ENCODE peak calls at places on chromosomes 16 and 17, in five cellular contexts. D is H9, K is IMR-90, A is H1, F is neuronal stem cell. E is an unnamed sample.
A peak's percentile ranks its signal among the peaks of the same experiment; 100 is the strongest.

GRCh38 chr16:67661864-67662652 is 1.3 kb downstream of the PARD6A start:
- DNase-seq in D (no peak), K (no peak), A (no peak), F (no peak), E (no peak)

GRCh38 chr17:80512233-80512632 is 32.4 kb upstream of the RPTOR start:
- DNase-seq in D (no peak), K (peak; percentile 79), A (no peak), F (no peak), E (peak; percentile 21)

GRCh38 chr17:74259667-74260524 is 14.1 kb upstream of the DNAI2 start:
- DNase-seq in D (peak; percentile 63), K (no peak), A (no peak), F (no peak), E (no peak)

GRCh38 chr17:8606415-8606814 is 24.1 kb downstream of the MYH10 start:
- DNase-seq in D (no peak), K (no peak), A (no peak), F (no peak), E (no peak)

GRCh38 chr16:471353-472198 is 46.1 kb downstream of the RAB11FIP3 start:
- DNase-seq in D (peak; percentile 87), K (peak; percentile 19), A (peak; percentile 64), F (peak; percentile 45), E (no peak)

GRCh38 chr16:23128056-23128455 is 21.2 kb downstream of the USP31 start:
- DNase-seq in D (no peak), K (no peak), A (no peak), F (no peak), E (no peak)

GRCh38 chr17:39099686-39100293 is 51.6 kb downstream of the PLXDC1 start:
- DNase-seq in D (no peak), K (peak; percentile 62), A (no peak), F (no peak), E (no peak)

GRCh38 chr17:70558821-70559220 is 389.5 kb downstream of the KCNJ2 start:
- DNase-seq in D (no peak), K (peak; percentile 12), A (no peak), F (no peak), E (no peak)

GRCh38 chr17:45757431-45758218 is 26.5 kb upstream of the CRHR1 start:
- DNase-seq in D (no peak), K (no peak), A (no peak), F (no peak), E (no peak)

GRCh38 chr16:13332713-13333255 is 431.4 kb downstream of the SHISA9 start:
- DNase-seq in D (peak; percentile 73), K (no peak), A (no peak), F (no peak), E (no peak)
- H2BK5ac ChIP-seq in D (no peak overlapping the region), K (no peak overlapping the region), A (peak overlapping the region; percentile 72), F (no peak overlapping the region), E (no peak overlapping the region)

GRCh38 chr16:79175286-79176057 is 425.1 kb downstream of the MAF start:
- DNase-seq in D (no peak), K (no peak), A (no peak), F (no peak), E (no peak)
- H3K18ac ChIP-seq in D (no peak overlapping the region), K (no peak overlapping the region), A (no peak overlapping the region), F (no peak overlapping the region), E (no peak overlapping the region)

GRCh38 chr17:50685691-50686493 is 21.8 kb downstream of the ANKRD40 start:
- DNase-seq in D (no peak), K (no peak), A (no peak), F (no peak), E (no peak)

GRCh38 chr17:50686494-50687199 is 21.1 kb downstream of the ANKRD40 start:
- DNase-seq in D (no peak), K (peak; percentile 61), A (no peak), F (no peak), E (no peak)

GRCh38 chr17:50688168-50688719 is 19.5 kb downstream of the ANKRD40 start:
- DNase-seq in D (no peak), K (no peak), A (no peak), F (no peak), E (no peak)

GRCh38 chr17:50689251-50689650 is 18.5 kb downstream of the ANKRD40 start:
- DNase-seq in D (peak; percentile 67), K (peak; percentile 66), A (no peak), F (no peak), E (no peak)

GRCh38 chr17:50687200-50688066 is 20.3 kb downstream of the ANKRD40 start:
- DNase-seq in D (peak; percentile 76), K (no peak), A (no peak), F (no peak), E (no peak)
- H3K4me2 ChIP-seq in D (no peak overlapping the region), K (no peak overlapping the region), A (no peak overlapping the region), F (no peak overlapping the region), E (peak overlapping the region; percentile 12)

GRCh38 chr16:24539295-24539849 is at the start of gene RBBP6:
- DNase-seq in D (peak; percentile 94), K (peak; percentile 96), A (peak; percentile 89), F (peak; percentile 98), E (peak; percentile 99)
- H2BK5ac ChIP-seq in D (no peak within 1 kb of the TSS), K (peak within 1 kb of the TSS; percentile 95), A (peak within 1 kb of the TSS; percentile 86), F (peak within 1 kb of the TSS; percentile 95), E (peak within 1 kb of the TSS; percentile 84)

GRCh38 chr17:78266231-78266631 is 34.8 kb downstream of the TMEM235 start:
- DNase-seq in D (no peak), K (no peak), A (no peak), F (no peak), E (no peak)

GRCh38 chr17:78263063-78263735 is 31.8 kb downstream of the TMEM235 start:
- DNase-seq in D (peak; percentile 46), K (no peak), A (no peak), F (no peak), E (no peak)

GRCh38 chr17:78266771-78267170 is 35.3 kb downstream of the TMEM235 start:
- DNase-seq in D (peak; percentile 33), K (no peak), A (no peak), F (no peak), E (no peak)

GRCh38 chr17:78265121-78265520 is 33.7 kb downstream of the TMEM235 start:
- DNase-seq in D (no peak), K (no peak), A (no peak), F (no peak), E (no peak)

GRCh38 chr17:78263736-78264340 is 32.4 kb downstream of the TMEM235 start:
- DNase-seq in D (no peak), K (no peak), A (no peak), F (no peak), E (no peak)
- H3K18ac ChIP-seq in D (no peak overlapping the region), K (no peak overlapping the region), A (no peak overlapping the region), F (peak overlapping the region; percentile 33), E (no peak overlapping the region)

GRCh38 chr17:82356028-82356427 is 3.0 kb upstream of the TEX19 start:
- DNase-seq in D (no peak), K (no peak), A (no peak), F (no peak), E (no peak)
- H3K4me2 ChIP-seq in D (no peak overlapping the region), K (no peak overlapping the region), A (no peak overlapping the region), F (no peak overlapping the region), E (no peak overlapping the region)

DNA sequence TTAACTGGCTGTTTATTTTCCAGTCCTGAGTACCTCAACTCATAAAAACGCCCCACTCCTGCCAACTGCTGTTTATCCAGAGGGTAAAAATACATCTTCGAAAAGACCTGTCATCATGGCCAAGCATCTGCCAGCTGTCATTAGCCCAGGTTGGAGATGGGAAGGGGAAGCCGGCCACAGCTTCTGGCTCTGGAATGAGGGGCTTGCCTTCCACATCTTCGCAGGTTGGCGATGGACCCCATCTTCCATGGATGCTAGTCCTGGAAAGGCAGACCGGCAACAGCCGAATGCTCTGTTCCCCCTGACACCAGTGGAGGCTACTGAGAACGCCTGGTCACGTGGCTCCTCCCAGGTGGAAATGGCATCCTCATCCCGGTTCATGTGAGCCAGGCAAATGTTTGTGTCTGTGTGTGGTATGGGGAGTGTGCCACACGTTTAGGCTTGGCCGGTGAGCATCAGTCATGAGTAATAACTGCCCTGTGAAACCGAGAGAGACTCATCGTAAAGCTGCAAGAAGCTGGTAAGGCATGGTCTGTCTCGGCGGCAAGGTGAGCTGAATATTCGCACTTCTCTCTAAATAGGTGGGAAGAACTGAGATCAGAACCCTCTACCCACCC is 412 bp upstream of the KRTAP17-1 start:
- DNase-seq in D (no peak), K (no peak), A (no peak), F (no peak), E (no peak)
- H2BK5ac ChIP-seq in D (no peak overlapping the region), K (no peak overlapping the region), A (no peak overlapping the region), F (no peak overlapping the region), E (no peak overlapping the region)